ENCODE peak calls at places on chromosomes 3 and 15, in seven cellular contexts. Z is H9, L is H1, Y is IMR-90, U is mesendoderm, M is mesenchymal stem cell, O is trophoblast cell. C is an unnamed sample.

GRCh38 chr15:91336691-91337090 is 236.6 kb downstream of the SV2B start:
- DNase-seq in L (no peak), U (no peak), Y (no peak), O (no peak), M (no peak), Z (no peak), C (no peak)

GRCh38 chr3:46422617-46423016 is 15.6 kb downstream of the CCRL2 start:
- DNase-seq in U (no peak), M (no peak), L (no peak), Z (no peak), O (peak), Y (peak), C (no peak)

GRCh38 chr15:70582143-70582945 is 181.0 kb downstream of the UACA start:
- DNase-seq in M (no peak), L (no peak), O (no peak), Z (no peak), U (no peak), Y (peak), C (no peak)

GRCh38 chr3:146087121-146087520 is 73.9 kb downstream of the PLOD2 start:
- DNase-seq in L (no peak), U (no peak), Z (no peak), Y (no peak), M (no peak), O (no peak), C (no peak)

GRCh38 chr3:55490194-55490913 is 3.2 kb upstream of the WNT5A start:
- DNase-seq in M (peak), L (no peak), U (peak), O (no peak), Z (no peak), Y (no peak), C (no peak)

GRCh38 chr15:50017522-50017921 is 101.5 kb downstream of the ATP8B4 start:
- DNase-seq in U (no peak), Z (no peak), M (peak), O (no peak), L (no peak), Y (no peak), C (no peak)

GRCh38 chr15:78527325-78527724 is 12.9 kb upstream of the PSMA4 start:
- DNase-seq in M (no peak), U (no peak), L (no peak), Z (no peak), Y (no peak), O (peak), C (no peak)

GRCh38 chr3:150635076-150635475 is 32.0 kb downstream of the SELENOT start:
- DNase-seq in L (no peak), Y (no peak), M (peak), Z (no peak), U (peak), O (no peak), C (no peak)

GRCh38 chr3:139251529-139251928 is 92.3 kb upstream of the MRPS22 start:
- DNase-seq in O (no peak), Z (no peak), L (peak), U (no peak), M (peak), Y (no peak), C (no peak)

GRCh38 chr3:12155264-12155663 is 3.4 kb downstream of the TIMP4 start:
- DNase-seq in Z (no peak), L (no peak), M (no peak), Y (no peak), O (no peak), U (no peak), C (no peak)

GRCh38 chr3:110059431-110059830 is 722.1 kb upstream of the DPPA4 start:
- DNase-seq in Y (no peak), Z (no peak), O (no peak), L (no peak), M (no peak), U (no peak), C (no peak)

GRCh38 chr15:76904461-76905012 is 603 bp downstream of the SCAPER start:
- DNase-seq in Z (peak), L (no peak), Y (peak), O (peak), M (peak), U (peak), C (peak)

GRCh38 chr3:182092662-182093262 is 381.0 kb downstream of the SOX2 start:
- DNase-seq in Z (peak), O (peak), Y (no peak), M (peak), L (no peak), U (no peak), C (no peak)

GRCh38 chr15:25469377-25469776 is 30.6 kb upstream of the UBE3A start:
- DNase-seq in U (no peak), L (no peak), Z (no peak), Y (no peak), M (no peak), O (no peak), C (no peak)

GRCh38 chr15:66834863-66835557 is 133.0 kb downstream of the SMAD6 start:
- DNase-seq in Y (no peak), Z (peak), M (peak), L (peak), U (peak), O (peak), C (peak)

GRCh38 chr15:83613146-83613635 is 40.7 kb upstream of the ADAMTSL3 start:
- DNase-seq in M (no peak), L (no peak), U (no peak), O (no peak), Y (no peak), Z (no peak), C (no peak)

GRCh38 chr3:60339310-60339709 is 911.9 kb downstream of the FHIT start:
- DNase-seq in L (no peak), Y (no peak), M (no peak), U (no peak), O (no peak), Z (no peak), C (no peak)

GRCh38 chr15:37019479-37020433 is 80.6 kb downstream of the MEIS2 start:
- DNase-seq in M (peak), Z (no peak), O (no peak), Y (peak), L (no peak), U (no peak), C (no peak)

GRCh38 chr15:66294932-66295235 is 1.5 kb downstream of the DIS3L start:
- DNase-seq in Y (peak), U (peak), M (peak), Z (no peak), O (no peak), L (no peak), C (no peak)

GRCh38 chr15:74235962-74236361 is at the start of gene CCDC33:
- DNase-seq in L (no peak), M (no peak), O (no peak), Y (no peak), Z (no peak), U (no peak), C (no peak)

GRCh38 chr15:85805392-85805791 is 10.7 kb upstream of the KLHL25 start:
- DNase-seq in Y (no peak), M (no peak), L (no peak), Z (no peak), O (no peak), U (no peak), C (no peak)

GRCh38 chr15:72534522-72534921 is 60.4 kb downstream of the ARIH1 start:
- DNase-seq in L (no peak), O (peak), U (no peak), Y (no peak), Z (no peak), M (no peak), C (no peak)

GRCh38 chr3:194124221-194124620 is 11.7 kb upstream of the HES1 start:
- DNase-seq in O (no peak), U (no peak), Y (no peak), L (no peak), Z (no peak), M (no peak), C (no peak)
- H2BK120ac ChIP-seq in O (no peak), U (no peak), Y (no peak), L (no peak), Z (no peak), M (no peak), C (no peak)

GRCh38 chr3:57809609-57809968 is 53.5 kb downstream of the SLMAP start:
- DNase-seq in L (no peak), U (no peak), M (no peak), Z (no peak), Y (no peak), O (no peak), C (no peak)
- H2BK120ac ChIP-seq in L (no peak), U (no peak), M (no peak), Z (no peak), Y (no peak), O (no peak), C (no peak)

DNA sequence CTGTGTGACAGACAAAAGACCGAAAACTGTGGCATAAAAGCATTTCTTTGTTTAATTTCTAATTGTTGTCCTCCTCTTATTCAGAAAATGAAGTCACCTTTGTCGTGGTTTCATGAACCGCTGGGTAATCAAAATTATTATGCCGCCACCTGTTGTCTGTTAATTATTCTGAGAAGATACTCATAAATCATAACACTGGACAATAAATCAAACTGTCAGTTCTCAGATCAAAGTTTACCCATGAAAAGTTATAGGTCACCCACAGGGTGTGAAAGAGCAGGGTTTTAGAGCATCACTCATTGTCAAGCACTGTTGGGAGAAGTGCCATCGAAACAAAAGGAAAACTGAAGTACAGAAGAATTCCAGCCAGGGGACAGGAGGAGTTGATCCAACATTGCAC is 474.3 kb downstream of the NR2F2 start:
- DNase-seq in L (no peak), U (no peak), Y (no peak), M (no peak), Z (no peak), O (no peak), C (no peak)
- H2BK120ac ChIP-seq in L (no peak), U (no peak), Y (no peak), M (no peak), Z (no peak), O (no peak), C (no peak)

DNA sequence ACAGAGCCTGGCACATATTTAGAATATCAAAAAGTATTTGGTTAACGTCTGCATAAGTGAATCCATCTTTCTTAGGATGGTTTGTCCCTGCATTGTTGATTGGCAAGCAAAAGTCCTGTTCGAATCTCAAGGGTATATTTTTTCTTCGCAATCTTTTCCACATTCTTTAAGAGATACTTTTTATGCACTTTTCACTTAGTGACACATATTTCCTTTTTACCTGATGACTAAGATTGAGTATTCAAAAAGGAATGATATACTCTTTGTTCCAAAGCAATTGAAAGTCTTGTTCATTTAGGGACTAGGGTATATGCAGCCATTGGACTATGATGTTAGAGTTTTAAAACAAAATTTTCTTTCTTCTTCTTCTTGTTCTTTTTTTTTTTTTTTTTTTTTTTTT is 349.9 kb downstream of the NLGN1 start:
- DNase-seq in M (no peak), O (peak), L (no peak), U (no peak), Y (peak), Z (no peak), C (no peak)
- H2BK120ac ChIP-seq in M (no peak), O (no peak), L (no peak), U (no peak), Y (no peak), Z (no peak), C (no peak)

DNA sequence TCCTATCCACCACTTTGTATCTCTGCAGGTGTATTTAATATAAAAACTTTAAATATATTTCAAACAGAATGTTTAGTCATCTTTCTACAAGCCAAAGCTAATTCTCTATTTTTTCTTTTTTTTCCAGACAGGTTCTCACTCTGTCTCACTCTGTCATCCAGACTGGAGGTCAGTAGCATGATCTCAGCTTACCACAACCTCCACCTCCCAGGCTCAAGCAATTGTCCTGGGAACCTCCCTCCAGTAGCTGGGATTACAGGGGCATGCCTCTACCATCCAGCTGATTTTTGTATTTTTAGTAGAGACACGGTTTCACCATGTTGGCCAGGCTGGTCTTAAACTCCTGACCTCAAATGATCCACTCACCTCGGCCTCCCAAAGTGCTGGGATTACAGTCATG is 202.6 kb downstream of the VGLL3 start:
- DNase-seq in L (no peak), O (no peak), Z (no peak), M (no peak), U (no peak), Y (no peak), C (no peak)
- H2BK120ac ChIP-seq in L (no peak), O (no peak), Z (no peak), M (no peak), U (no peak), Y (peak), C (no peak)

DNA sequence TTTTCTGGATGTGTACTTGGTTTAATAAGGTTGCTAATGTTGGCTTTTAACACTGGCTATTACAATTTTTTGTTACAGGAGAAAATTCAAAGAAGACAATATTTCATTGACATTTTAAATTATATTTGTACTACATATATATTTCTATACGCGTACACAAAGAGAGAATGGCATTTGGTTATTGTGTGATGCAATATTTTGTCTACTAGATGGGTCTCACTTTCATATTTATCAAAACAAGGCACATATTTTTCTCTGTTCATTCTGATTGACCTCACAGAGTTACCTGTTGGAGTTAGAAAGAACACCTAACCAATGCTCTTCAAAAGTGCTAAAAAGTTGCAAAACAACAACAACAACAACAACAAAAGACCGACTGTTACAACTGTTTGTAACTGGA is 50.2 kb upstream of the VGLL3 start:
- DNase-seq in L (no peak), Z (no peak), M (no peak), U (no peak), O (peak), Y (no peak), C (no peak)
- H2BK120ac ChIP-seq in L (no peak), Z (no peak), M (no peak), U (no peak), O (no peak), Y (no peak), C (no peak)

DNA sequence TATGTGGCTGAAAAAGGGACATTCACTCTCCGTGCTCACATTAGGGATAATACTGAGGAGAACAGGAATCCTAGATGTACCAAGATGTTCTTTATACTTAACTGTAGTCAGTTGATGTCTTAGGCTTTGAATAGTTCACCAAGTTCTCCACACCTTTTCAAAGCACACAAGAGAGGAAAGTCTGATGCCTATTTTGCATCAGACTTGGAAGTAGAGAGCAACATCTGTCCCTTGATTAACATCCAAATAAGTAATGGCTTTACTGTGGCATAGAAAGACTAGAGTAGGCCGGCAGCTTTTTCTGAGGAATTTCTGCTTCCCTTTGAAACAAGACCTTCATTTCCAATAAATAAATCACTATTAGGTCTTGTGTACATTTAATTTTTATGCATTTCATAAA is 34.0 kb downstream of the PIGB start:
- DNase-seq in L (no peak), O (no peak), M (no peak), U (no peak), Z (no peak), Y (no peak), C (no peak)
- H2BK120ac ChIP-seq in L (no peak), O (no peak), M (no peak), U (no peak), Z (no peak), Y (no peak), C (no peak)

DNA sequence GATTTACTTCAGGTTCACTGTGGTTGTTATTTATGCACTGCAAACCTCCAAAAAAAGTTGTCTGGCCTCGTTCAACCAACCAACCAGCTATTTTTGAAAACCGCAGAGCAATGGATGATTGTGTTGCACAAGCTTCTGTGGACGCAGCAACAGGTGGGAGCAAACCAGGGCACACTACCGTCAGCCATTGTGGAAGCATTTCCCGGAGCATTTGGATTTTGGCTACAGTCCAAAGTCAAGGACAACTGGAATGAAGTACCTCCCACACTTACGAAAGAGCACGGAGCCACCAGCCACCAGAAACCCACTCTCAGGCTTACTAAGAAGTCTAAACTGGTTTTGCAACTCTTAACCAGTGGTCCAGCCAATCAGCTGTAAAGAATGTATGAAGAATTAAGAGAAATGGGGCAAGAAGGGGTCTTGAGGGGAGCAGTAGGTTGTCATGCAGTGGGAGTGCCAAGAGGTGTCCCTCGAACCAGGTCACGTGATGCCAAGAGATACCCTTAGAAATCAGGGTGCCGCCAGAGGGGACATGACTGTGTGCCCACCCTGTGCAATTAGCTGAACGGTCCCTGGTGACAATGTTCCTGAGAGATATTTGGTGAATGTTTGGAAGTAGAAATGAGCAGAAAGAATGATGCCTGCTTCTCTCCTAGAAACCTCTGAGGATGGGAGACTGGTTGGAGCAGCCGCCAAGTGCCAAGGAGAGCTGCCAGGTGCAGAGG is 68.9 kb upstream of the PCSK6 start:
- DNase-seq in Y (no peak), L (peak), U (no peak), M (peak), O (peak), Z (no peak), C (no peak)
- H2BK120ac ChIP-seq in Y (no peak), L (no peak), U (no peak), M (no peak), O (no peak), Z (no peak), C (no peak)

GRCh38 chr3:98807011-98807410 is 43.9 kb downstream of the ST3GAL6 start:
- DNase-seq in Y (peak), L (no peak), U (no peak), O (peak), M (no peak), Z (no peak), C (no peak)
- H2BK120ac ChIP-seq in Y (no peak), L (no peak), U (no peak), O (no peak), M (no peak), Z (no peak), C (no peak)

GRCh38 chr15:63815211-63815610 is 18.5 kb downstream of the HERC1 start:
- DNase-seq in L (no peak), Z (no peak), Y (no peak), U (no peak), O (no peak), M (no peak), C (no peak)

GRCh38 chr15:63805993-63806980 is 27.5 kb downstream of the HERC1 start:
- DNase-seq in Y (peak), M (no peak), Z (no peak), O (peak), L (no peak), U (no peak), C (no peak)

GRCh38 chr15:63815796-63816533 is 17.8 kb downstream of the HERC1 start:
- DNase-seq in U (peak), Y (peak), L (no peak), M (no peak), Z (no peak), O (no peak), C (no peak)

GRCh38 chr15:63811942-63812341 is 21.8 kb downstream of the HERC1 start:
- DNase-seq in Z (no peak), M (peak), U (no peak), Y (no peak), L (no peak), O (peak), C (no peak)
- H2BK120ac ChIP-seq in Z (no peak), M (no peak), U (no peak), Y (no peak), L (no peak), O (no peak), C (no peak)